ENCODE peak calls at places on chromosomes 5 and 9, in five cellular contexts. R, T, S, W and N are unnamed samples.
A peak's percentile ranks its signal among the peaks of the same experiment; 100 is the strongest.

GRCh38 chr5:158458086-158458485 is 599.1 kb upstream of the CLINT1 start:
- DNase-seq in R (no peak), T (no peak), S (no peak), W (no peak), N (no peak)

GRCh38 chr9:77013932-77014596 is 5.4 kb upstream of the FOXB2 start:
- DNase-seq in R (no peak), T (no peak), S (no peak), W (no peak), N (no peak)

GRCh38 chr5:169527863-169528262 is 55.7 kb upstream of the SPDL1 start:
- DNase-seq in R (no peak), T (no peak), S (no peak), W (no peak), N (no peak)

GRCh38 chr5:146794326-146795029 is 84.1 kb downstream of the PPP2R2B start:
- DNase-seq in R (peak; percentile 5), T (no peak), S (no peak), W (no peak), N (no peak)

GRCh38 chr9:87722393-87722792 is 3.5 kb upstream of the CTSL start:
- DNase-seq in R (no peak), T (peak; percentile 13), S (no peak), W (no peak), N (no peak)

GRCh38 chr5:13478831-13479465 is 465.5 kb downstream of the DNAH5 start:
- DNase-seq in R (peak; percentile 67), T (no peak), S (no peak), W (no peak), N (no peak)

GRCh38 chr5:159156839-159157238 is 52.5 kb downstream of the RNF145 start:
- DNase-seq in R (peak; percentile 58), T (peak; percentile 6), S (no peak), W (peak; percentile 2), N (peak; percentile 76)

GRCh38 chr9:125701351-125701750 is 5.7 kb downstream of the MAPKAP1 start:
- DNase-seq in R (no peak), T (no peak), S (no peak), W (no peak), N (no peak)

GRCh38 chr5:14374100-14374499 is 207.5 kb upstream of the OTULINL start:
- DNase-seq in R (no peak), T (no peak), S (no peak), W (no peak), N (no peak)

GRCh38 chr9:73219985-73220626 is 68.4 kb downstream of the ANXA1 start:
- DNase-seq in R (peak; percentile 80), T (no peak), S (no peak), W (peak; percentile 46), N (no peak)